ENCODE peak calls at places on chromosomes 6 and 20, in six cellular contexts. Y is M059J, H is NCI-H1436, W is GM20000, Q is RWPE1, J is iPS-NIHi11. T is an unnamed sample.
A peak's percentile ranks its signal among the peaks of the same experiment; 100 is the strongest.

GRCh38 chr6:156938143-156938542 is 161.0 kb downstream of the ARID1B start:
- DNase-seq in Y (no peak), H (no peak), W (no peak), Q (no peak), J (no peak), T (no peak)

GRCh38 chr20:53186630-53187029 is 214.5 kb downstream of the TSHZ2 start:
- DNase-seq in Y (no peak), H (no peak), W (no peak), Q (no peak), J (peak; percentile 29), T (no peak)

GRCh38 chr6:74277749-74278148 is 581.7 kb downstream of the CD109 start:
- DNase-seq in Y (peak; percentile 85), H (no peak), W (no peak), Q (no peak), J (no peak), T (no peak)

GRCh38 chr6:141151710-141152417 is 980.9 kb upstream of the GJE1 start:
- DNase-seq in Y (no peak), H (no peak), W (no peak), Q (no peak), J (no peak), T (no peak)

GRCh38 chr6:56581561-56581960 is 61.1 kb downstream of the DST start:
- DNase-seq in Y (no peak), H (no peak), W (no peak), Q (no peak), J (no peak), T (no peak)

GRCh38 chr20:9270831-9271230 is 201.9 kb downstream of the PLCB4 start:
- DNase-seq in Y (peak; percentile 58), H (no peak), W (no peak), Q (no peak), J (no peak), T (no peak)

GRCh38 chr20:49372095-49372734 is 94.4 kb upstream of the ZNFX1 start:
- DNase-seq in Y (peak; percentile 34), H (no peak), W (no peak), Q (peak; percentile 86), J (no peak), T (no peak)

GRCh38 chr20:24960861-24961260 is 11.8 kb downstream of the CST7 start:
- DNase-seq in Y (no peak), H (no peak), W (no peak), Q (no peak), J (no peak), T (no peak)

GRCh38 chr6:56292505-56293181 is 45.3 kb upstream of the COL21A1 start:
- DNase-seq in Y (peak; percentile 80), H (no peak), W (peak; percentile 12), Q (peak; percentile 55), J (peak; percentile 61), T (peak; percentile 30)

GRCh38 chr6:158222066-158222465 is 53.9 kb downstream of the GTF2H5 start:
- DNase-seq in Y (no peak), H (no peak), W (no peak), Q (no peak), J (no peak), T (no peak)

GRCh38 chr6:43921039-43921438 is 151.0 kb downstream of the VEGFA start:
- DNase-seq in Y (no peak), H (no peak), W (no peak), Q (no peak), J (no peak), T (no peak)

GRCh38 chr6:26223677-26224546 is 136.7 kb downstream of the HFE start:
- DNase-seq in Y (peak; percentile 98), H (peak; percentile 78), W (peak; percentile 63), Q (peak; percentile 78), J (no peak), T (peak; percentile 94)

GRCh38 chr20:63342561-63343459 is 18.3 kb downstream of the CHRNA4 start:
- DNase-seq in Y (no peak), H (no peak), W (no peak), Q (no peak), J (no peak), T (no peak)

GRCh38 chr6:91376686-91377085 is 789.8 kb upstream of the MAP3K7 start:
- DNase-seq in Y (no peak), H (peak; percentile 93), W (no peak), Q (no peak), J (peak; percentile 7), T (no peak)

GRCh38 chr20:32443386-32443974 is 85.3 kb downstream of the ASXL1 start:
- DNase-seq in Y (peak; percentile 34), H (no peak), W (no peak), Q (no peak), J (no peak), T (no peak)

GRCh38 chr6:116323863-116324262 is 44.1 kb upstream of the TSPYL1 start:
- DNase-seq in Y (no peak), H (no peak), W (no peak), Q (no peak), J (peak; percentile 34), T (no peak)

GRCh38 chr20:63750807-63751470 is 11.4 kb downstream of the SLC2A4RG start:
- DNase-seq in Y (no peak), H (no peak), W (no peak), Q (no peak), J (no peak), T (no peak)

GRCh38 chr6:144219056-144219685 is 66.0 kb upstream of the UTRN start:
- DNase-seq in Y (peak; percentile 60), H (peak; percentile 0), W (peak; percentile 59), Q (peak; percentile 40), J (peak; percentile 36), T (peak; percentile 40)

GRCh38 chr20:51220293-51220706 is 197.4 kb upstream of the KCNG1 start:
- DNase-seq in Y (no peak), H (no peak), W (peak; percentile 60), Q (peak; percentile 77), J (peak; percentile 87), T (no peak)

GRCh38 chr6:137277971-137278602 is 58.9 kb upstream of the IFNGR1 start:
- DNase-seq in Y (peak; percentile 89), H (no peak), W (no peak), Q (peak; percentile 26), J (peak; percentile 42), T (no peak)

GRCh38 chr6:103122766-103123601 is 1729.5 kb downstream of the GRIK2 start:
- DNase-seq in Y (peak; percentile 14), H (peak; percentile 32), W (peak; percentile 42), Q (peak; percentile 13), J (peak; percentile 76), T (peak; percentile 53)

GRCh38 chr6:170094686-170095272 is 196.1 kb downstream of the DLL1 start:
- DNase-seq in Y (no peak), H (no peak), W (no peak), Q (no peak), J (no peak), T (no peak)

T was measured in MM.1S.